ENCODE peak calls at places on chromosomes 16 and 17, in ten cellular contexts. One of them, this sample, is unnamed.

GRCh38 chr17:18129041-18129502 is 20.5 kb downstream of the MYO15A start:
- DNase-seq in substantia nigra: no peak
- DNase-seq in H9: no peak
- DNase-seq in Calu3: peak; percentile 34
- DNase-seq in activated CD4-positive, alpha-beta memory T cell treated with anti-CD3 and anti-CD28 coated beads, Interleukin-2, amount 10 ng/mL, durations not matched to agents 7 days and 5 days: no peak
- DNase-seq in NCI-H1436 treated with DMSO at 0.1 percent for 48 hours: no peak
- DNase-seq in SW 1271: no peak
- DNase-seq in HL-60: no peak
- DNase-seq in NCI-H2029 treated with DMSO at 0.1 percent for 48 hours: peak; percentile 80
- DNase-seq in left ventricle myocardium inferior: no peak
- DNase-seq in this sample: peak; percentile 46

GRCh38 chr16:57609541-57610401 is 18.7 kb upstream of the ADGRG1 start:
- DNase-seq in substantia nigra: no peak
- DNase-seq in H9: peak; percentile 30
- DNase-seq in Calu3: no peak
- DNase-seq in activated CD4-positive, alpha-beta memory T cell treated with anti-CD3 and anti-CD28 coated beads, Interleukin-2, amount 10 ng/mL, durations not matched to agents 7 days and 5 days: peak; percentile 81
- DNase-seq in NCI-H1436 treated with DMSO at 0.1 percent for 48 hours: no peak
- DNase-seq in SW 1271: no peak
- DNase-seq in HL-60: no peak
- DNase-seq in NCI-H2029 treated with DMSO at 0.1 percent for 48 hours: peak; percentile 21
- DNase-seq in left ventricle myocardium inferior: no peak
- DNase-seq in this sample: no peak

GRCh38 chr17:8630227-8630801 is at the start of gene MYH10:
- DNase-seq in substantia nigra: peak; percentile 34
- DNase-seq in H9: no peak
- DNase-seq in Calu3: no peak
- DNase-seq in activated CD4-positive, alpha-beta memory T cell treated with anti-CD3 and anti-CD28 coated beads, Interleukin-2, amount 10 ng/mL, durations not matched to agents 7 days and 5 days: no peak
- DNase-seq in NCI-H1436 treated with DMSO at 0.1 percent for 48 hours: no peak
- DNase-seq in SW 1271: no peak
- DNase-seq in HL-60: no peak
- DNase-seq in NCI-H2029 treated with DMSO at 0.1 percent for 48 hours: no peak
- DNase-seq in left ventricle myocardium inferior: no peak
- DNase-seq in this sample: no peak

GRCh38 chr17:50360716-50361115 is 12.3 kb downstream of the MRPL27 start:
- DNase-seq in substantia nigra: no peak
- DNase-seq in H9: no peak
- DNase-seq in Calu3: no peak
- DNase-seq in activated CD4-positive, alpha-beta memory T cell treated with anti-CD3 and anti-CD28 coated beads, Interleukin-2, amount 10 ng/mL, durations not matched to agents 7 days and 5 days: no peak
- DNase-seq in NCI-H1436 treated with DMSO at 0.1 percent for 48 hours: no peak
- DNase-seq in SW 1271: no peak
- DNase-seq in HL-60: no peak
- DNase-seq in NCI-H2029 treated with DMSO at 0.1 percent for 48 hours: no peak
- DNase-seq in left ventricle myocardium inferior: no peak
- DNase-seq in this sample: no peak

GRCh38 chr17:81870978-81871386 is at the start of gene ARHGDIA:
- DNase-seq in substantia nigra: no peak
- DNase-seq in H9: no peak
- DNase-seq in Calu3: no peak
- DNase-seq in activated CD4-positive, alpha-beta memory T cell treated with anti-CD3 and anti-CD28 coated beads, Interleukin-2, amount 10 ng/mL, durations not matched to agents 7 days and 5 days: no peak
- DNase-seq in NCI-H1436 treated with DMSO at 0.1 percent for 48 hours: no peak
- DNase-seq in SW 1271: no peak
- DNase-seq in HL-60: no peak
- DNase-seq in NCI-H2029 treated with DMSO at 0.1 percent for 48 hours: no peak
- DNase-seq in left ventricle myocardium inferior: no peak
- DNase-seq in this sample: no peak

GRCh38 chr17:10073026-10073425 is 125.4 kb downstream of the GAS7 start:
- DNase-seq in substantia nigra: no peak
- DNase-seq in H9: no peak
- DNase-seq in Calu3: no peak
- DNase-seq in activated CD4-positive, alpha-beta memory T cell treated with anti-CD3 and anti-CD28 coated beads, Interleukin-2, amount 10 ng/mL, durations not matched to agents 7 days and 5 days: no peak
- DNase-seq in NCI-H1436 treated with DMSO at 0.1 percent for 48 hours: no peak
- DNase-seq in SW 1271: no peak
- DNase-seq in HL-60: no peak
- DNase-seq in NCI-H2029 treated with DMSO at 0.1 percent for 48 hours: no peak
- DNase-seq in left ventricle myocardium inferior: no peak
- DNase-seq in this sample: no peak

GRCh38 chr16:28264656-28265055 is 27.7 kb upstream of the SBK1 start:
- DNase-seq in substantia nigra: no peak
- DNase-seq in H9: peak; percentile 36
- DNase-seq in Calu3: peak; percentile 76
- DNase-seq in activated CD4-positive, alpha-beta memory T cell treated with anti-CD3 and anti-CD28 coated beads, Interleukin-2, amount 10 ng/mL, durations not matched to agents 7 days and 5 days: no peak
- DNase-seq in NCI-H1436 treated with DMSO at 0.1 percent for 48 hours: no peak
- DNase-seq in SW 1271: no peak
- DNase-seq in HL-60: peak; percentile 29
- DNase-seq in NCI-H2029 treated with DMSO at 0.1 percent for 48 hours: no peak
- DNase-seq in left ventricle myocardium inferior: no peak
- DNase-seq in this sample: no peak

GRCh38 chr16:72124761-72125634 is 31.4 kb downstream of the DHX38 start:
- DNase-seq in substantia nigra: peak; percentile 13
- DNase-seq in H9: peak; percentile 89
- DNase-seq in Calu3: peak; percentile 84
- DNase-seq in activated CD4-positive, alpha-beta memory T cell treated with anti-CD3 and anti-CD28 coated beads, Interleukin-2, amount 10 ng/mL, durations not matched to agents 7 days and 5 days: peak; percentile 68
- DNase-seq in NCI-H1436 treated with DMSO at 0.1 percent for 48 hours: peak; percentile 38
- DNase-seq in SW 1271: no peak
- DNase-seq in HL-60: peak; percentile 74
- DNase-seq in NCI-H2029 treated with DMSO at 0.1 percent for 48 hours: peak; percentile 17
- DNase-seq in left ventricle myocardium inferior: peak; percentile 66
- DNase-seq in this sample: peak; percentile 60

GRCh38 chr17:78315355-78316114 is 44.3 kb downstream of the SOCS3 start:
- DNase-seq in substantia nigra: no peak
- DNase-seq in H9: no peak
- DNase-seq in Calu3: peak; percentile 87
- DNase-seq in activated CD4-positive, alpha-beta memory T cell treated with anti-CD3 and anti-CD28 coated beads, Interleukin-2, amount 10 ng/mL, durations not matched to agents 7 days and 5 days: peak; percentile 42
- DNase-seq in NCI-H1436 treated with DMSO at 0.1 percent for 48 hours: no peak
- DNase-seq in SW 1271: peak; percentile 42
- DNase-seq in HL-60: no peak
- DNase-seq in NCI-H2029 treated with DMSO at 0.1 percent for 48 hours: no peak
- DNase-seq in left ventricle myocardium inferior: peak; percentile 76
- DNase-seq in this sample: no peak

GRCh38 chr17:36935681-36936454 is 1.4 kb upstream of the LHX1 start:
- DNase-seq in substantia nigra: no peak
- DNase-seq in H9: peak; percentile 84
- DNase-seq in Calu3: peak; percentile 72
- DNase-seq in activated CD4-positive, alpha-beta memory T cell treated with anti-CD3 and anti-CD28 coated beads, Interleukin-2, amount 10 ng/mL, durations not matched to agents 7 days and 5 days: no peak
- DNase-seq in NCI-H1436 treated with DMSO at 0.1 percent for 48 hours: no peak
- DNase-seq in SW 1271: no peak
- DNase-seq in HL-60: no peak
- DNase-seq in NCI-H2029 treated with DMSO at 0.1 percent for 48 hours: no peak
- DNase-seq in left ventricle myocardium inferior: no peak
- DNase-seq in this sample: no peak

GRCh38 chr16:71515026-71515425 is 11.2 kb upstream of the CHST4 start:
- DNase-seq in substantia nigra: no peak
- DNase-seq in H9: no peak
- DNase-seq in Calu3: peak; percentile 93
- DNase-seq in activated CD4-positive, alpha-beta memory T cell treated with anti-CD3 and anti-CD28 coated beads, Interleukin-2, amount 10 ng/mL, durations not matched to agents 7 days and 5 days: no peak
- DNase-seq in NCI-H1436 treated with DMSO at 0.1 percent for 48 hours: no peak
- DNase-seq in SW 1271: no peak
- DNase-seq in HL-60: no peak
- DNase-seq in NCI-H2029 treated with DMSO at 0.1 percent for 48 hours: no peak
- DNase-seq in left ventricle myocardium inferior: no peak
- DNase-seq in this sample: no peak

GRCh38 chr17:6679241-6679640 is 27.7 kb downstream of the C17orf100 start:
- DNase-seq in substantia nigra: no peak
- DNase-seq in H9: no peak
- DNase-seq in Calu3: no peak
- DNase-seq in activated CD4-positive, alpha-beta memory T cell treated with anti-CD3 and anti-CD28 coated beads, Interleukin-2, amount 10 ng/mL, durations not matched to agents 7 days and 5 days: no peak
- DNase-seq in NCI-H1436 treated with DMSO at 0.1 percent for 48 hours: no peak
- DNase-seq in SW 1271: no peak
- DNase-seq in HL-60: no peak
- DNase-seq in NCI-H2029 treated with DMSO at 0.1 percent for 48 hours: no peak
- DNase-seq in left ventricle myocardium inferior: no peak
- DNase-seq in this sample: no peak

GRCh38 chr17:65074778-65075250 is 18.3 kb upstream of the GNA13 start:
- DNase-seq in substantia nigra: no peak
- DNase-seq in H9: no peak
- DNase-seq in Calu3: no peak
- DNase-seq in activated CD4-positive, alpha-beta memory T cell treated with anti-CD3 and anti-CD28 coated beads, Interleukin-2, amount 10 ng/mL, durations not matched to agents 7 days and 5 days: no peak
- DNase-seq in NCI-H1436 treated with DMSO at 0.1 percent for 48 hours: no peak
- DNase-seq in SW 1271: no peak
- DNase-seq in HL-60: no peak
- DNase-seq in NCI-H2029 treated with DMSO at 0.1 percent for 48 hours: no peak
- DNase-seq in left ventricle myocardium inferior: peak; percentile 78
- DNase-seq in this sample: no peak

GRCh38 chr16:7303014-7303676 is 29.5 kb upstream of the RBFOX1 start:
- DNase-seq in substantia nigra: no peak
- DNase-seq in H9: peak; percentile 54
- DNase-seq in Calu3: no peak
- DNase-seq in activated CD4-positive, alpha-beta memory T cell treated with anti-CD3 and anti-CD28 coated beads, Interleukin-2, amount 10 ng/mL, durations not matched to agents 7 days and 5 days: no peak
- DNase-seq in NCI-H1436 treated with DMSO at 0.1 percent for 48 hours: no peak
- DNase-seq in SW 1271: no peak
- DNase-seq in HL-60: no peak
- DNase-seq in NCI-H2029 treated with DMSO at 0.1 percent for 48 hours: no peak
- DNase-seq in left ventricle myocardium inferior: peak; percentile 20
- DNase-seq in this sample: no peak

GRCh38 chr17:34365340-34365739 is 2.3 kb upstream of the CCL1 start:
- DNase-seq in substantia nigra: no peak
- DNase-seq in H9: no peak
- DNase-seq in Calu3: no peak
- DNase-seq in activated CD4-positive, alpha-beta memory T cell treated with anti-CD3 and anti-CD28 coated beads, Interleukin-2, amount 10 ng/mL, durations not matched to agents 7 days and 5 days: no peak
- DNase-seq in NCI-H1436 treated with DMSO at 0.1 percent for 48 hours: no peak
- DNase-seq in SW 1271: no peak
- DNase-seq in HL-60: peak; percentile 72
- DNase-seq in NCI-H2029 treated with DMSO at 0.1 percent for 48 hours: no peak
- DNase-seq in left ventricle myocardium inferior: no peak
- DNase-seq in this sample: no peak

GRCh38 chr16:49349446-49350168 is 24.0 kb upstream of the C16orf78 start:
- DNase-seq in substantia nigra: no peak
- DNase-seq in H9: no peak
- DNase-seq in Calu3: no peak
- DNase-seq in activated CD4-positive, alpha-beta memory T cell treated with anti-CD3 and anti-CD28 coated beads, Interleukin-2, amount 10 ng/mL, durations not matched to agents 7 days and 5 days: no peak
- DNase-seq in NCI-H1436 treated with DMSO at 0.1 percent for 48 hours: no peak
- DNase-seq in SW 1271: no peak
- DNase-seq in HL-60: no peak
- DNase-seq in NCI-H2029 treated with DMSO at 0.1 percent for 48 hours: no peak
- DNase-seq in left ventricle myocardium inferior: no peak
- DNase-seq in this sample: no peak

GRCh38 chr16:48366165-48367093 is 18.8 kb downstream of the SIAH1 start:
- DNase-seq in substantia nigra: no peak
- DNase-seq in H9: peak; percentile 56
- DNase-seq in Calu3: peak; percentile 63
- DNase-seq in activated CD4-positive, alpha-beta memory T cell treated with anti-CD3 and anti-CD28 coated beads, Interleukin-2, amount 10 ng/mL, durations not matched to agents 7 days and 5 days: peak; percentile 78
- DNase-seq in NCI-H1436 treated with DMSO at 0.1 percent for 48 hours: no peak
- DNase-seq in SW 1271: peak; percentile 24
- DNase-seq in HL-60: peak; percentile 91
- DNase-seq in NCI-H2029 treated with DMSO at 0.1 percent for 48 hours: no peak
- DNase-seq in left ventricle myocardium inferior: no peak
- DNase-seq in this sample: peak; percentile 75

GRCh38 chr17:78114831-78115723 is 13.5 kb downstream of the TMC6 start:
- DNase-seq in substantia nigra: peak; percentile 78
- DNase-seq in H9: no peak
- DNase-seq in Calu3: no peak
- DNase-seq in activated CD4-positive, alpha-beta memory T cell treated with anti-CD3 and anti-CD28 coated beads, Interleukin-2, amount 10 ng/mL, durations not matched to agents 7 days and 5 days: no peak
- DNase-seq in NCI-H1436 treated with DMSO at 0.1 percent for 48 hours: no peak
- DNase-seq in SW 1271: no peak
- DNase-seq in HL-60: no peak
- DNase-seq in NCI-H2029 treated with DMSO at 0.1 percent for 48 hours: no peak
- DNase-seq in left ventricle myocardium inferior: peak; percentile 64
- DNase-seq in this sample: no peak

GRCh38 chr16:86059253-86060171 is 160.6 kb downstream of the IRF8 start:
- DNase-seq in substantia nigra: no peak
- DNase-seq in H9: no peak
- DNase-seq in Calu3: no peak
- DNase-seq in activated CD4-positive, alpha-beta memory T cell treated with anti-CD3 and anti-CD28 coated beads, Interleukin-2, amount 10 ng/mL, durations not matched to agents 7 days and 5 days: no peak
- DNase-seq in NCI-H1436 treated with DMSO at 0.1 percent for 48 hours: no peak
- DNase-seq in SW 1271: no peak
- DNase-seq in HL-60: no peak
- DNase-seq in NCI-H2029 treated with DMSO at 0.1 percent for 48 hours: no peak
- DNase-seq in left ventricle myocardium inferior: peak; percentile 75
- DNase-seq in this sample: no peak

GRCh38 chr16:67454104-67454503 is 23.2 kb downstream of the HSD11B2 start:
- DNase-seq in substantia nigra: no peak
- DNase-seq in H9: no peak
- DNase-seq in Calu3: no peak
- DNase-seq in activated CD4-positive, alpha-beta memory T cell treated with anti-CD3 and anti-CD28 coated beads, Interleukin-2, amount 10 ng/mL, durations not matched to agents 7 days and 5 days: no peak
- DNase-seq in NCI-H1436 treated with DMSO at 0.1 percent for 48 hours: no peak
- DNase-seq in SW 1271: no peak
- DNase-seq in HL-60: no peak
- DNase-seq in NCI-H2029 treated with DMSO at 0.1 percent for 48 hours: no peak
- DNase-seq in left ventricle myocardium inferior: no peak
- DNase-seq in this sample: no peak

GRCh38 chr17:44947461-44948314 is at the start of gene KIF18B:
- DNase-seq in substantia nigra: peak; percentile 38
- DNase-seq in H9: peak; percentile 98
- DNase-seq in Calu3: peak; percentile 97
- DNase-seq in activated CD4-positive, alpha-beta memory T cell treated with anti-CD3 and anti-CD28 coated beads, Interleukin-2, amount 10 ng/mL, durations not matched to agents 7 days and 5 days: peak; percentile 95
- DNase-seq in NCI-H1436 treated with DMSO at 0.1 percent for 48 hours: peak; percentile 94
- DNase-seq in SW 1271: peak; percentile 95
- DNase-seq in HL-60: peak; percentile 98
- DNase-seq in NCI-H2029 treated with DMSO at 0.1 percent for 48 hours: peak; percentile 80
- DNase-seq in left ventricle myocardium inferior: peak; percentile 84
- DNase-seq in this sample: peak; percentile 93

GRCh38 chr17:21058098-21058893 is 15.5 kb upstream of the USP22 start:
- DNase-seq in substantia nigra: no peak
- DNase-seq in H9: peak; percentile 57
- DNase-seq in Calu3: no peak
- DNase-seq in activated CD4-positive, alpha-beta memory T cell treated with anti-CD3 and anti-CD28 coated beads, Interleukin-2, amount 10 ng/mL, durations not matched to agents 7 days and 5 days: no peak
- DNase-seq in NCI-H1436 treated with DMSO at 0.1 percent for 48 hours: no peak
- DNase-seq in SW 1271: no peak
- DNase-seq in HL-60: no peak
- DNase-seq in NCI-H2029 treated with DMSO at 0.1 percent for 48 hours: no peak
- DNase-seq in left ventricle myocardium inferior: no peak
- DNase-seq in this sample: no peak

GRCh38 chr16:23803591-23804123 is 32.1 kb upstream of the PRKCB start:
- DNase-seq in substantia nigra: no peak
- DNase-seq in H9: peak; percentile 82
- DNase-seq in Calu3: peak; percentile 72
- DNase-seq in activated CD4-positive, alpha-beta memory T cell treated with anti-CD3 and anti-CD28 coated beads, Interleukin-2, amount 10 ng/mL, durations not matched to agents 7 days and 5 days: peak; percentile 77
- DNase-seq in NCI-H1436 treated with DMSO at 0.1 percent for 48 hours: peak; percentile 9
- DNase-seq in SW 1271: no peak
- DNase-seq in HL-60: peak; percentile 85
- DNase-seq in NCI-H2029 treated with DMSO at 0.1 percent for 48 hours: no peak
- DNase-seq in left ventricle myocardium inferior: peak; percentile 20
- DNase-seq in this sample: no peak

GRCh38 chr17:47810200-47810821 is 11.3 kb downstream of the OSBPL7 start:
- DNase-seq in substantia nigra: no peak
- DNase-seq in H9: peak; percentile 73
- DNase-seq in Calu3: peak; percentile 81
- DNase-seq in activated CD4-positive, alpha-beta memory T cell treated with anti-CD3 and anti-CD28 coated beads, Interleukin-2, amount 10 ng/mL, durations not matched to agents 7 days and 5 days: peak; percentile 40
- DNase-seq in NCI-H1436 treated with DMSO at 0.1 percent for 48 hours: no peak
- DNase-seq in SW 1271: peak; percentile 52
- DNase-seq in HL-60: no peak
- DNase-seq in NCI-H2029 treated with DMSO at 0.1 percent for 48 hours: no peak
- DNase-seq in left ventricle myocardium inferior: no peak
- DNase-seq in this sample: no peak

GRCh38 chr17:83053779-83054451 is 25.5 kb upstream of the METRNL start:
- DNase-seq in substantia nigra: no peak
- DNase-seq in H9: no peak
- DNase-seq in Calu3: no peak
- DNase-seq in activated CD4-positive, alpha-beta memory T cell treated with anti-CD3 and anti-CD28 coated beads, Interleukin-2, amount 10 ng/mL, durations not matched to agents 7 days and 5 days: peak; percentile 67
- DNase-seq in NCI-H1436 treated with DMSO at 0.1 percent for 48 hours: no peak
- DNase-seq in SW 1271: no peak
- DNase-seq in HL-60: peak; percentile 90
- DNase-seq in NCI-H2029 treated with DMSO at 0.1 percent for 48 hours: no peak
- DNase-seq in left ventricle myocardium inferior: peak; percentile 35
- DNase-seq in this sample: no peak

GRCh38 chr17:59372138-59372751 is 40.8 kb downstream of the YPEL2 start:
- DNase-seq in substantia nigra: no peak
- DNase-seq in H9: no peak
- DNase-seq in Calu3: no peak
- DNase-seq in activated CD4-positive, alpha-beta memory T cell treated with anti-CD3 and anti-CD28 coated beads, Interleukin-2, amount 10 ng/mL, durations not matched to agents 7 days and 5 days: no peak
- DNase-seq in NCI-H1436 treated with DMSO at 0.1 percent for 48 hours: no peak
- DNase-seq in SW 1271: no peak
- DNase-seq in HL-60: peak; percentile 71
- DNase-seq in NCI-H2029 treated with DMSO at 0.1 percent for 48 hours: no peak
- DNase-seq in left ventricle myocardium inferior: no peak
- DNase-seq in this sample: no peak

GRCh38 chr17:72122668-72123495 is 2.1 kb downstream of the SOX9 start:
- DNase-seq in substantia nigra: peak; percentile 32
- DNase-seq in H9: peak; percentile 67
- DNase-seq in Calu3: peak; percentile 55
- DNase-seq in activated CD4-positive, alpha-beta memory T cell treated with anti-CD3 and anti-CD28 coated beads, Interleukin-2, amount 10 ng/mL, durations not matched to agents 7 days and 5 days: no peak
- DNase-seq in NCI-H1436 treated with DMSO at 0.1 percent for 48 hours: no peak
- DNase-seq in SW 1271: no peak
- DNase-seq in HL-60: no peak
- DNase-seq in NCI-H2029 treated with DMSO at 0.1 percent for 48 hours: no peak
- DNase-seq in left ventricle myocardium inferior: peak; percentile 29
- DNase-seq in this sample: no peak

GRCh38 chr17:68053237-68054030 is 17.9 kb downstream of the KPNA2 start:
- DNase-seq in substantia nigra: no peak
- DNase-seq in H9: no peak
- DNase-seq in Calu3: no peak
- DNase-seq in activated CD4-positive, alpha-beta memory T cell treated with anti-CD3 and anti-CD28 coated beads, Interleukin-2, amount 10 ng/mL, durations not matched to agents 7 days and 5 days: no peak
- DNase-seq in NCI-H1436 treated with DMSO at 0.1 percent for 48 hours: no peak
- DNase-seq in SW 1271: no peak
- DNase-seq in HL-60: no peak
- DNase-seq in NCI-H2029 treated with DMSO at 0.1 percent for 48 hours: no peak
- DNase-seq in left ventricle myocardium inferior: peak; percentile 60
- DNase-seq in this sample: no peak

This sample was measured in NCI-H510A treated with DMSO at 0.1 percent for 48 hours.